ENCODE peak calls at places on chromosome 9, in six cellular contexts. A, T, C, Y, I and G are unnamed samples.

GRCh38 chr9:126971261-126971660 is 56.7 kb downstream of the RALGPS1 start:
- DNase-seq in A (no peak), T (no peak), C (no peak), Y (no peak), I (no peak), G (no peak)

GRCh38 chr9:6771722-6772121 is 13.9 kb downstream of the KDM4C start:
- DNase-seq in A (no peak), T (no peak), C (no peak), Y (no peak), I (no peak), G (no peak)

GRCh38 chr9:135952664-135953206 is 8.4 kb downstream of the UBAC1 start:
- DNase-seq in A (no peak), T (no peak), C (no peak), Y (no peak), I (no peak), G (no peak)

GRCh38 chr9:2024888-2025781 is 10.0 kb downstream of the SMARCA2 start:
- DNase-seq in A (no peak), T (no peak), C (no peak), Y (no peak), I (no peak), G (no peak)

GRCh38 chr9:134629061-134629585 is 12.5 kb upstream of the COL5A1 start:
- DNase-seq in A (no peak), T (peak; percentile 24), C (peak; percentile 5), Y (no peak), I (peak; percentile 39), G (peak; percentile 7)

GRCh38 chr9:96122255-96122654 is 179.7 kb downstream of the HSD17B3 start:
- DNase-seq in A (no peak), T (no peak), C (no peak), Y (no peak), I (no peak), G (no peak)

GRCh38 chr9:111728617-111729366 is 65.9 kb downstream of the SHOC1 start:
- DNase-seq in A (no peak), T (no peak), C (no peak), Y (no peak), I (no peak), G (no peak)

GRCh38 chr9:96483197-96483596 is 33.2 kb downstream of the HABP4 start:
- DNase-seq in A (no peak), T (no peak), C (no peak), Y (no peak), I (no peak), G (no peak)

GRCh38 chr9:33426843-33427293 is 20.5 kb downstream of the AQP3 start:
- DNase-seq in A (no peak), T (no peak), C (no peak), Y (no peak), I (no peak), G (no peak)

GRCh38 chr9:69877852-69878507 is 57.4 kb downstream of the CFAP95 start:
- DNase-seq in A (no peak), T (no peak), C (no peak), Y (no peak), I (no peak), G (no peak)

GRCh38 chr9:23464275-23464674 is 361.8 kb downstream of the ELAVL2 start:
- DNase-seq in A (no peak), T (no peak), C (no peak), Y (no peak), I (no peak), G (no peak)

GRCh38 chr9:131395745-131396479 is 2.0 kb downstream of the PRRC2B start:
- DNase-seq in A (no peak), T (no peak), C (no peak), Y (no peak), I (no peak), G (no peak)

GRCh38 chr9:131396626-131397025 is 2.7 kb downstream of the PRRC2B start:
- DNase-seq in A (no peak), T (no peak), C (no peak), Y (no peak), I (no peak), G (no peak)

GRCh38 chr9:131397100-131397790 is 3.4 kb downstream of the PRRC2B start:
- DNase-seq in A (no peak), T (no peak), C (no peak), Y (no peak), I (no peak), G (no peak)

GRCh38 chr9:131399972-131400371 is 6.1 kb downstream of the PRRC2B start:
- DNase-seq in A (no peak), T (no peak), C (no peak), Y (no peak), I (no peak), G (no peak)

GRCh38 chr9:131398204-131398603 is 4.3 kb downstream of the PRRC2B start:
- DNase-seq in A (no peak), T (no peak), C (no peak), Y (no peak), I (no peak), G (no peak)
- H3K4me3 ChIP-seq in A (peak overlapping the region; percentile 2), T (peak overlapping the region; percentile 82), C (no peak overlapping the region), Y (no peak overlapping the region), I (no peak overlapping the region), G (peak overlapping the region; percentile 5)

GRCh38 chr9:130119521-130120206 is 52.5 kb upstream of the NCS1 start:
- DNase-seq in A (no peak), T (no peak), C (no peak), Y (no peak), I (no peak), G (no peak)
- H3K27ac ChIP-seq in A (no peak overlapping the region), T (no peak overlapping the region), C (peak overlapping the region; percentile 74), Y (no peak overlapping the region), I (no peak overlapping the region), G (no peak overlapping the region)

GRCh38 chr9:122213102-122213588 is 15.6 kb downstream of the LHX6 start:
- DNase-seq in A (no peak), T (no peak), C (no peak), Y (no peak), I (peak; percentile 24), G (no peak)
- H3K4me3 ChIP-seq in A (peak overlapping the region; percentile 61), T (peak overlapping the region; percentile 51), C (no peak overlapping the region), Y (peak overlapping the region; percentile 42), I (no peak overlapping the region), G (no peak overlapping the region)

DNA sequence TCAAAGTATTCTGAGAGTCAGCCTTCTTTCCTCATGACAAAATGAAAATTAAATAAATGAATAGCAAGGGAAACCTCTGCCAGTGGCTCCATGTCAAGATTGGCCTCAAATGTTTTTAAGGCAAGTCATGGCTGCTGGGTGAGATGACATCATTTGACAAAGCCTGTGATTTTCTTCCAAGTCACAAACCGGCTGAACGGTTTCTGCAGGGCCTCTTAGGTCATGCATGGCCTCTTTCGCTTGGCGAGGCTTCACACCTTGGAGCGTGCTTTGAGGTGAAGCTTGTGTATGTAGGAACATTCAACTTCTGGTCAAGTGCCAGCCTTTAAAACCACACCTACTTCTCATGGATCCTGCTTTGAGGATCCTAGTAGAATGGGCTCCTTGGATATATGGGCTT is 161.0 kb upstream of the ZNF618 start:
- DNase-seq in A (no peak), T (no peak), C (no peak), Y (no peak), I (no peak), G (no peak)
- H3K27ac ChIP-seq in A (no peak overlapping the region), T (no peak overlapping the region), C (no peak overlapping the region), Y (no peak overlapping the region), I (no peak overlapping the region), G (no peak overlapping the region)

DNA sequence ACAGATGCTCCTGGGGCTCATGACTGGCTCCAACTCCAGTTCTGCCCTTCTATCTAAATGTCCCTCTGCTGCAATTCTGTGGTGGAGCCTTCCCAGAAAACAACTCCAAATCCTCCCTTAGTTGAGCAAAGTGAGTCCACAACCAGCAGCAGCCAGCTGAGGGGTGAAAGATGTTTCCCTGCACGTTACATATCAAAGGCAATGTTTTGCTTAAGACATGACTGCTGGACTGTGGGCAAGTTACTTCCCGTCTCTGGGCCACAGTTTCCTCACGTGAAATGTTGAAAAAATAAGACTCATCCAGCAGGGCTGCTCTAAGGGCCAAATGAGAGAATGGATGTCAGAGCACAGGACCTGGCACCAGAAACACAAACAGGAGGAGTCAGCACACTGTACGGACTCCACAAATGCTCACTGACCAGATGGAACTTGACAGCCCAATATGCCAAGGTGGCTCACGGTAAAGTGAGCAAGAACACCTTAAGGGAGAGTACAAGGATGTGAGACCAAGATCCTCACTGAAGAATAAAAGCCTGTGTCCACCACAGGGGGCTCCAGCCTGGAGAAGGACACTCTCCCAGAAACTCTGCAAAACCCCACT is 138.4 kb upstream of the ABCA1 start:
- DNase-seq in A (peak; percentile 20), T (no peak), C (no peak), Y (no peak), I (no peak), G (no peak)
- H3K4me3 ChIP-seq in A (no peak overlapping the region), T (no peak overlapping the region), C (no peak overlapping the region), Y (no peak overlapping the region), I (no peak overlapping the region), G (no peak overlapping the region)